ENCODE peak calls at places on chromosomes 7 and 10, in six cellular contexts. One of them, this sample, is unnamed.

GRCh38 chr7:102875700-102876192 is 37.1 kb upstream of the LRRC17 start:
- DNase-seq in mucosa of gallbladder: peak
- DNase-seq in uterus: no peak
- DNase-seq in tibial artery: no peak
- DNase-seq in ovary: no peak
- DNase-seq in KG1: no peak
- DNase-seq in this sample: no peak

GRCh38 chr7:151843181-151843580 is 33.7 kb downstream of the PRKAG2 start:
- DNase-seq in mucosa of gallbladder: no peak
- DNase-seq in uterus: no peak
- DNase-seq in tibial artery: no peak
- DNase-seq in ovary: no peak
- DNase-seq in KG1: no peak
- DNase-seq in this sample: no peak

GRCh38 chr7:76071316-76072242 is 23.7 kb downstream of the MDH2 start:
- DNase-seq in mucosa of gallbladder: peak
- DNase-seq in uterus: peak
- DNase-seq in tibial artery: no peak
- DNase-seq in ovary: peak
- DNase-seq in KG1: no peak
- DNase-seq in this sample: no peak

GRCh38 chr7:108541493-108541892 is 15.6 kb upstream of the PNPLA8 start:
- DNase-seq in mucosa of gallbladder: no peak
- DNase-seq in uterus: no peak
- DNase-seq in tibial artery: no peak
- DNase-seq in ovary: no peak
- DNase-seq in KG1: no peak
- DNase-seq in this sample: no peak

GRCh38 chr7:13117103-13117502 is 429.7 kb downstream of the ARL4A start:
- DNase-seq in mucosa of gallbladder: no peak
- DNase-seq in uterus: no peak
- DNase-seq in tibial artery: no peak
- DNase-seq in ovary: no peak
- DNase-seq in KG1: no peak
- DNase-seq in this sample: no peak

GRCh38 chr7:81081626-81082025 is 162.8 kb upstream of the SEMA3C start:
- DNase-seq in mucosa of gallbladder: no peak
- DNase-seq in uterus: no peak
- DNase-seq in tibial artery: no peak
- DNase-seq in ovary: no peak
- DNase-seq in KG1: no peak
- DNase-seq in this sample: no peak

GRCh38 chr10:61024801-61025201 is 80.8 kb upstream of the RHOBTB1 start:
- DNase-seq in mucosa of gallbladder: no peak
- DNase-seq in uterus: no peak
- DNase-seq in tibial artery: no peak
- DNase-seq in ovary: no peak
- DNase-seq in KG1: no peak
- DNase-seq in this sample: no peak

GRCh38 chr7:31776616-31777015 is 89.6 kb downstream of the PPP1R17 start:
- DNase-seq in mucosa of gallbladder: no peak
- DNase-seq in uterus: no peak
- DNase-seq in tibial artery: no peak
- DNase-seq in ovary: no peak
- DNase-seq in KG1: no peak
- DNase-seq in this sample: no peak

GRCh38 chr7:153524070-153524601 is 528.1 kb upstream of the DPP6 start:
- DNase-seq in mucosa of gallbladder: no peak
- DNase-seq in uterus: peak
- DNase-seq in tibial artery: no peak
- DNase-seq in ovary: no peak
- DNase-seq in KG1: no peak
- DNase-seq in this sample: no peak

GRCh38 chr7:151669762-151670161 is 150.1 kb upstream of the RHEB start:
- DNase-seq in mucosa of gallbladder: no peak
- DNase-seq in uterus: no peak
- DNase-seq in tibial artery: no peak
- DNase-seq in ovary: no peak
- DNase-seq in KG1: no peak
- DNase-seq in this sample: no peak